ENCODE peak calls at places on chromosomes 1 and 21, in six cellular contexts. One of them, this sample, is unnamed.

GRCh38 chr1:78726686-78727085 is 77.1 kb downstream of the IFI44 start:
- DNase-seq in amniotic stem cell: no peak
- DNase-seq in activated T-helper 2 cell treated with anti-CD3 and anti-CD28 coated beads, Interferon-gamma antibody, Interleukin-2, Interleukin-4, amounts not matched to agents 10 μg/mL and 5 μg/mL and 100 μg/mL, durations not matched to agents 14 hours and 24 hours and 36 hours: no peak
- DNase-seq in cardiac fibroblast: peak
- DNase-seq in osteocyte: no peak
- DNase-seq in GF-D8: no peak
- DNase-seq in this sample: no peak

GRCh38 chr1:225156254-225156653 is 226.8 kb downstream of the DNAH14 start:
- DNase-seq in amniotic stem cell: no peak
- DNase-seq in activated T-helper 2 cell treated with anti-CD3 and anti-CD28 coated beads, Interferon-gamma antibody, Interleukin-2, Interleukin-4, amounts not matched to agents 10 μg/mL and 5 μg/mL and 100 μg/mL, durations not matched to agents 14 hours and 24 hours and 36 hours: no peak
- DNase-seq in cardiac fibroblast: peak
- DNase-seq in osteocyte: no peak
- DNase-seq in GF-D8: peak
- DNase-seq in this sample: no peak

GRCh38 chr1:6198646-6199297 is 623 bp downstream of the RPL22 start:
- DNase-seq in amniotic stem cell: no peak
- DNase-seq in activated T-helper 2 cell treated with anti-CD3 and anti-CD28 coated beads, Interferon-gamma antibody, Interleukin-2, Interleukin-4, amounts not matched to agents 10 μg/mL and 5 μg/mL and 100 μg/mL, durations not matched to agents 14 hours and 24 hours and 36 hours: peak
- DNase-seq in cardiac fibroblast: no peak
- DNase-seq in osteocyte: no peak
- DNase-seq in GF-D8: no peak
- DNase-seq in this sample: no peak

GRCh38 chr1:14968251-14968812 is 185.2 kb upstream of the TMEM51 start:
- DNase-seq in amniotic stem cell: peak
- DNase-seq in activated T-helper 2 cell treated with anti-CD3 and anti-CD28 coated beads, Interferon-gamma antibody, Interleukin-2, Interleukin-4, amounts not matched to agents 10 μg/mL and 5 μg/mL and 100 μg/mL, durations not matched to agents 14 hours and 24 hours and 36 hours: no peak
- DNase-seq in cardiac fibroblast: peak
- DNase-seq in osteocyte: peak
- DNase-seq in GF-D8: no peak
- DNase-seq in this sample: no peak

GRCh38 chr1:110874303-110875215 is 1.6 kb downstream of the CD53 start:
- DNase-seq in amniotic stem cell: no peak
- DNase-seq in activated T-helper 2 cell treated with anti-CD3 and anti-CD28 coated beads, Interferon-gamma antibody, Interleukin-2, Interleukin-4, amounts not matched to agents 10 μg/mL and 5 μg/mL and 100 μg/mL, durations not matched to agents 14 hours and 24 hours and 36 hours: peak
- DNase-seq in cardiac fibroblast: no peak
- DNase-seq in osteocyte: no peak
- DNase-seq in GF-D8: peak
- DNase-seq in this sample: no peak

GRCh38 chr21:46247699-46248460 is 19.3 kb upstream of the LSS start:
- DNase-seq in amniotic stem cell: no peak
- DNase-seq in activated T-helper 2 cell treated with anti-CD3 and anti-CD28 coated beads, Interferon-gamma antibody, Interleukin-2, Interleukin-4, amounts not matched to agents 10 μg/mL and 5 μg/mL and 100 μg/mL, durations not matched to agents 14 hours and 24 hours and 36 hours: no peak
- DNase-seq in cardiac fibroblast: no peak
- DNase-seq in osteocyte: no peak
- DNase-seq in GF-D8: no peak
- DNase-seq in this sample: no peak

GRCh38 chr1:2098839-2099785 is 48.9 kb downstream of the PRKCZ start:
- DNase-seq in amniotic stem cell: no peak
- DNase-seq in activated T-helper 2 cell treated with anti-CD3 and anti-CD28 coated beads, Interferon-gamma antibody, Interleukin-2, Interleukin-4, amounts not matched to agents 10 μg/mL and 5 μg/mL and 100 μg/mL, durations not matched to agents 14 hours and 24 hours and 36 hours: no peak
- DNase-seq in cardiac fibroblast: no peak
- DNase-seq in osteocyte: no peak
- DNase-seq in GF-D8: no peak
- DNase-seq in this sample: no peak

GRCh38 chr1:213266983-213267772 is 216.1 kb downstream of the RPS6KC1 start:
- DNase-seq in amniotic stem cell: no peak
- DNase-seq in activated T-helper 2 cell treated with anti-CD3 and anti-CD28 coated beads, Interferon-gamma antibody, Interleukin-2, Interleukin-4, amounts not matched to agents 10 μg/mL and 5 μg/mL and 100 μg/mL, durations not matched to agents 14 hours and 24 hours and 36 hours: no peak
- DNase-seq in cardiac fibroblast: no peak
- DNase-seq in osteocyte: no peak
- DNase-seq in GF-D8: no peak
- DNase-seq in this sample: no peak

GRCh38 chr1:869499-870244 is 54.1 kb upstream of the SAMD11 start:
- DNase-seq in amniotic stem cell: peak
- DNase-seq in activated T-helper 2 cell treated with anti-CD3 and anti-CD28 coated beads, Interferon-gamma antibody, Interleukin-2, Interleukin-4, amounts not matched to agents 10 μg/mL and 5 μg/mL and 100 μg/mL, durations not matched to agents 14 hours and 24 hours and 36 hours: peak
- DNase-seq in cardiac fibroblast: peak
- DNase-seq in osteocyte: peak
- DNase-seq in GF-D8: peak
- DNase-seq in this sample: peak

GRCh38 chr1:43531453-43531905 is 796 bp downstream of the PTPRF start:
- DNase-seq in amniotic stem cell: no peak
- DNase-seq in activated T-helper 2 cell treated with anti-CD3 and anti-CD28 coated beads, Interferon-gamma antibody, Interleukin-2, Interleukin-4, amounts not matched to agents 10 μg/mL and 5 μg/mL and 100 μg/mL, durations not matched to agents 14 hours and 24 hours and 36 hours: no peak
- DNase-seq in cardiac fibroblast: no peak
- DNase-seq in osteocyte: no peak
- DNase-seq in GF-D8: no peak
- DNase-seq in this sample: no peak

GRCh38 chr1:2451744-2452582 is 24.1 kb upstream of the PLCH2 start:
- DNase-seq in amniotic stem cell: peak
- DNase-seq in activated T-helper 2 cell treated with anti-CD3 and anti-CD28 coated beads, Interferon-gamma antibody, Interleukin-2, Interleukin-4, amounts not matched to agents 10 μg/mL and 5 μg/mL and 100 μg/mL, durations not matched to agents 14 hours and 24 hours and 36 hours: no peak
- DNase-seq in cardiac fibroblast: peak
- DNase-seq in osteocyte: no peak
- DNase-seq in GF-D8: no peak
- DNase-seq in this sample: no peak

GRCh38 chr1:202107801-202108731 is 14.7 kb upstream of the GPR37L1 start:
- DNase-seq in amniotic stem cell: no peak
- DNase-seq in activated T-helper 2 cell treated with anti-CD3 and anti-CD28 coated beads, Interferon-gamma antibody, Interleukin-2, Interleukin-4, amounts not matched to agents 10 μg/mL and 5 μg/mL and 100 μg/mL, durations not matched to agents 14 hours and 24 hours and 36 hours: no peak
- DNase-seq in cardiac fibroblast: peak
- DNase-seq in osteocyte: no peak
- DNase-seq in GF-D8: no peak
- DNase-seq in this sample: no peak

GRCh38 chr1:160366731-160367515 is at the start of gene NHLH1:
- DNase-seq in amniotic stem cell: no peak
- DNase-seq in activated T-helper 2 cell treated with anti-CD3 and anti-CD28 coated beads, Interferon-gamma antibody, Interleukin-2, Interleukin-4, amounts not matched to agents 10 μg/mL and 5 μg/mL and 100 μg/mL, durations not matched to agents 14 hours and 24 hours and 36 hours: no peak
- DNase-seq in cardiac fibroblast: no peak
- DNase-seq in osteocyte: peak
- DNase-seq in GF-D8: no peak
- DNase-seq in this sample: no peak

GRCh38 chr1:150410582-150411101 is 46.7 kb downstream of the RPRD2 start:
- DNase-seq in amniotic stem cell: no peak
- DNase-seq in activated T-helper 2 cell treated with anti-CD3 and anti-CD28 coated beads, Interferon-gamma antibody, Interleukin-2, Interleukin-4, amounts not matched to agents 10 μg/mL and 5 μg/mL and 100 μg/mL, durations not matched to agents 14 hours and 24 hours and 36 hours: no peak
- DNase-seq in cardiac fibroblast: peak
- DNase-seq in osteocyte: no peak
- DNase-seq in GF-D8: no peak
- DNase-seq in this sample: no peak

GRCh38 chr21:46569071-46569470 is 35.8 kb downstream of the S100B start:
- DNase-seq in amniotic stem cell: no peak
- DNase-seq in activated T-helper 2 cell treated with anti-CD3 and anti-CD28 coated beads, Interferon-gamma antibody, Interleukin-2, Interleukin-4, amounts not matched to agents 10 μg/mL and 5 μg/mL and 100 μg/mL, durations not matched to agents 14 hours and 24 hours and 36 hours: no peak
- DNase-seq in cardiac fibroblast: no peak
- DNase-seq in osteocyte: no peak
- DNase-seq in GF-D8: no peak
- DNase-seq in this sample: no peak

GRCh38 chr1:17826165-17826488 is 71.0 kb downstream of the ACTL8 start:
- DNase-seq in amniotic stem cell: no peak
- DNase-seq in activated T-helper 2 cell treated with anti-CD3 and anti-CD28 coated beads, Interferon-gamma antibody, Interleukin-2, Interleukin-4, amounts not matched to agents 10 μg/mL and 5 μg/mL and 100 μg/mL, durations not matched to agents 14 hours and 24 hours and 36 hours: no peak
- DNase-seq in cardiac fibroblast: peak
- DNase-seq in osteocyte: no peak
- DNase-seq in GF-D8: no peak
- DNase-seq in this sample: peak

GRCh38 chr1:157496121-157496526 is 56.2 kb downstream of the FCRL5 start:
- DNase-seq in amniotic stem cell: no peak
- DNase-seq in activated T-helper 2 cell treated with anti-CD3 and anti-CD28 coated beads, Interferon-gamma antibody, Interleukin-2, Interleukin-4, amounts not matched to agents 10 μg/mL and 5 μg/mL and 100 μg/mL, durations not matched to agents 14 hours and 24 hours and 36 hours: peak
- DNase-seq in cardiac fibroblast: peak
- DNase-seq in osteocyte: peak
- DNase-seq in GF-D8: no peak
- DNase-seq in this sample: peak

GRCh38 chr1:20896824-20897223 is 109.7 kb upstream of the HP1BP3 start:
- DNase-seq in amniotic stem cell: no peak
- DNase-seq in activated T-helper 2 cell treated with anti-CD3 and anti-CD28 coated beads, Interferon-gamma antibody, Interleukin-2, Interleukin-4, amounts not matched to agents 10 μg/mL and 5 μg/mL and 100 μg/mL, durations not matched to agents 14 hours and 24 hours and 36 hours: no peak
- DNase-seq in cardiac fibroblast: peak
- DNase-seq in osteocyte: no peak
- DNase-seq in GF-D8: no peak
- DNase-seq in this sample: no peak

GRCh38 chr1:244395965-244396364 is 55.7 kb downstream of the ADSS2 start:
- DNase-seq in amniotic stem cell: no peak
- DNase-seq in activated T-helper 2 cell treated with anti-CD3 and anti-CD28 coated beads, Interferon-gamma antibody, Interleukin-2, Interleukin-4, amounts not matched to agents 10 μg/mL and 5 μg/mL and 100 μg/mL, durations not matched to agents 14 hours and 24 hours and 36 hours: no peak
- DNase-seq in cardiac fibroblast: no peak
- DNase-seq in osteocyte: no peak
- DNase-seq in GF-D8: no peak
- DNase-seq in this sample: no peak

GRCh38 chr1:185567006-185567405 is 167.2 kb upstream of the HMCN1 start:
- DNase-seq in amniotic stem cell: peak
- DNase-seq in activated T-helper 2 cell treated with anti-CD3 and anti-CD28 coated beads, Interferon-gamma antibody, Interleukin-2, Interleukin-4, amounts not matched to agents 10 μg/mL and 5 μg/mL and 100 μg/mL, durations not matched to agents 14 hours and 24 hours and 36 hours: peak
- DNase-seq in cardiac fibroblast: peak
- DNase-seq in osteocyte: no peak
- DNase-seq in GF-D8: peak
- DNase-seq in this sample: no peak

GRCh38 chr1:236206548-236206947 is 64.2 kb downstream of the GPR137B start:
- DNase-seq in amniotic stem cell: no peak
- DNase-seq in activated T-helper 2 cell treated with anti-CD3 and anti-CD28 coated beads, Interferon-gamma antibody, Interleukin-2, Interleukin-4, amounts not matched to agents 10 μg/mL and 5 μg/mL and 100 μg/mL, durations not matched to agents 14 hours and 24 hours and 36 hours: no peak
- DNase-seq in cardiac fibroblast: no peak
- DNase-seq in osteocyte: no peak
- DNase-seq in GF-D8: no peak
- DNase-seq in this sample: peak

This sample was measured in neuronal stem cell.